ENCODE peak calls at places on chromosomes 11 and 22, in nine cellular contexts. W, Y, C, Z, B, F, V, J and E are unnamed samples.

GRCh38 chr22:47604563-47604962 is 842.1 kb downstream of the TBC1D22A start:
- DNase-seq in F (no peak), C (no peak), B (no peak), Z (no peak), Y (no peak), W (peak; percentile 10), V (no peak), J (no peak), E (no peak)

GRCh38 chr11:59201376-59201775 is 11.4 kb downstream of the MPEG1 start:
- DNase-seq in J (no peak), Z (no peak), B (no peak), Y (no peak), V (no peak), F (no peak), W (no peak), C (peak; percentile 65), E (no peak)

GRCh38 chr22:23306926-23307325 is 126.6 kb downstream of the BCR start:
- DNase-seq in J (no peak), W (no peak), C (no peak), Y (no peak), Z (peak; percentile 22), B (no peak), F (no peak), V (peak; percentile 13), E (no peak)

GRCh38 chr22:49601614-49602321 is 225.9 kb downstream of the BRD1 start:
- DNase-seq in B (no peak), W (no peak), J (no peak), F (no peak), C (no peak), V (no peak), Y (no peak), Z (no peak), E (no peak)

GRCh38 chr11:87501388-87501787 is 463.7 kb downstream of the TMEM135 start:
- DNase-seq in F (no peak), J (no peak), B (peak; percentile 6), Y (no peak), C (no peak), W (no peak), Z (no peak), V (no peak), E (no peak)

GRCh38 chr11:117936973-117937372 is 7.8 kb upstream of the TMPRSS13 start:
- DNase-seq in V (no peak), Y (no peak), F (no peak), J (no peak), C (no peak), W (no peak), Z (no peak), B (no peak), E (no peak)

GRCh38 chr11:42239102-42239501 is 779.6 kb upstream of the LRRC4C start:
- DNase-seq in J (no peak), F (no peak), Y (peak; percentile 50), Z (no peak), W (no peak), B (no peak), V (no peak), C (no peak), E (no peak)

GRCh38 chr11:6755303-6755952 is 16.3 kb downstream of the OR2AG2 start:
- DNase-seq in C (peak; percentile 45), W (no peak), Y (no peak), J (no peak), F (no peak), B (peak; percentile 57), V (no peak), Z (no peak), E (no peak)

GRCh38 chr11:59755701-59756495 is 722 bp downstream of the STX3 start:
- DNase-seq in Z (peak; percentile 53), C (peak; percentile 90), F (peak; percentile 61), B (peak; percentile 43), W (peak; percentile 82), Y (peak; percentile 81), V (peak; percentile 84), J (peak; percentile 52), E (peak; percentile 79)

DNA sequence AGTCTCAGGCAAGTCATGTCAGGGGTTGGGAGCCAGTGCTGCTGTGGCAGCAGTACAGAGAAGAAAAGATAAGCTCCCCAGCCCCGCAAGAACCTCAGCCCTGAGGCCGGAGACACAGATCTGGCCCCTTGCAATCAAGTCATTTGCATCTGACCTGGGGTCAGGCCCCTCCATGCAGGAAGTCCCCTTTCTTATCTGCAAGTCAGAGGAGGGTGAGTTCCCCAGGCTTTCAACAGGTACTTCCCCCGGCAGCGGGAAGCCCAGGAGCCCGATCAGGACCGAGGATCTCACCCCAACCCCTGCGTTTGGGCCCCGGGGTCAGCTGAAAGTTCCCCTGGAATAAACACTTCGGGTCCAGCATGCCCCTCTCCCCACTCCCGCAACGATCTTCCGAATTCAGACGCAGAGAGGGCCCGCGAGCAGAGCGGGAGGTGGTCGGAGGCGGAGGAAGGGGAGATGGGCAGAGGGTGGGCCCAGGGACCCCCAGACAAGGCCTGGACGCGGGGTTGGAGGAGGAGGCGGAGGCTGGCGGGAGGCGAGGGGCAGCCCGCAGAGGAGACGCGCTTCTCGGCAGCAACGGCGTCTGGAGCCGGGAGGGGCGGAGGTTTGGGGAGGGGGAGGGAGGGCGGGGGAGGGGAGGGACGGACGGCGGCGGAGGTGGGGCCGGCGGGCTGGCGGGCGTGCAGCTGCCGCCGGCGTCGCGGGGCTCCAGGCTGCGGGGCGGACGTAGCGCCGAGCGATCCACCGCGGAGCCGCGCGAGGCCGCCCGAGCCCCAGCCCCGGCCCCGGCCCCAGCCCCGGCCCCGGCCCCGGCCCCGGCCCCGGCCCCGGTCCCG is at the start of gene TSPAN18:
- DNase-seq in C (peak; percentile 94), F (no peak), Y (no peak), B (peak; percentile 44), Z (no peak), J (no peak), V (peak; percentile 58), W (no peak), E (no peak)
- H3K27ac ChIP-seq in C (peak within 1 kb of the TSS; percentile 96), F (no peak within 1 kb of the TSS), Y (peak within 1 kb of the TSS; percentile 70), B (peak within 1 kb of the TSS; percentile 44), Z (no peak within 1 kb of the TSS), J (no peak within 1 kb of the TSS), V (peak within 1 kb of the TSS; percentile 75), W (peak within 1 kb of the TSS; percentile 59), E (peak within 1 kb of the TSS; percentile 59)

DNA sequence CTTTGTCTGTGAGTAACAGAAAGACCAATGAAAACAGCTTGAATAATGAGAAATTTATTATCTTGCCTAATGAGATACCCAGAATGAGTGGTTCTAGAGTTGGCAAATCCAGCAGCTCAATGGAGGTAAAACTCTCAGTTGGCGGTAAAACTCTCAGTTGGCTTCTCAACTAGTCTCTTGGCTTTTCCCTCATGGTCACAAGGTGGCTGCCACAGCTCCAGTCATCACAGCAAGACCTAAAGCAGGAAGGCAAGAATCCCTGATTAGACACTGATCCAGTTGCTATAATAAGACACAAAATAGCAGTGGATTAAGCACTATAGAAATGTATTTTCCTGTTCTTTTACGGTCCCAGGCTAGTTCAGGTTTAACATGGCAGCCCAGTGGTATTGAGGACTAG is 37.5 kb upstream of the TSPAN18 start:
- DNase-seq in W (no peak), C (no peak), B (no peak), Y (no peak), F (no peak), J (no peak), Z (no peak), V (no peak), E (no peak)
- H3K27ac ChIP-seq in W (no peak overlapping the region), C (no peak overlapping the region), B (no peak overlapping the region), Y (no peak overlapping the region), F (no peak overlapping the region), J (no peak overlapping the region), Z (no peak overlapping the region), V (no peak overlapping the region), E (no peak overlapping the region)

GRCh38 chr11:110184974-110185597 is 91.9 kb downstream of the ZC3H12C start:
- DNase-seq in W (no peak), C (no peak), B (no peak), Y (no peak), F (no peak), J (no peak), Z (no peak), V (no peak), E (peak; percentile 25)

GRCh38 chr11:110182886-110183285 is 89.7 kb downstream of the ZC3H12C start:
- DNase-seq in Z (no peak), J (no peak), W (no peak), Y (no peak), B (no peak), V (no peak), F (no peak), C (no peak), E (no peak)

GRCh38 chr11:110185599-110185998 is 92.4 kb downstream of the ZC3H12C start:
- DNase-seq in C (no peak), Z (no peak), F (no peak), V (no peak), B (no peak), W (no peak), Y (no peak), J (no peak), E (no peak)

GRCh38 chr11:110186456-110186855 is 93.3 kb downstream of the ZC3H12C start:
- DNase-seq in B (no peak), W (no peak), Y (no peak), V (no peak), C (no peak), Z (no peak), F (no peak), J (no peak), E (no peak)

DNA sequence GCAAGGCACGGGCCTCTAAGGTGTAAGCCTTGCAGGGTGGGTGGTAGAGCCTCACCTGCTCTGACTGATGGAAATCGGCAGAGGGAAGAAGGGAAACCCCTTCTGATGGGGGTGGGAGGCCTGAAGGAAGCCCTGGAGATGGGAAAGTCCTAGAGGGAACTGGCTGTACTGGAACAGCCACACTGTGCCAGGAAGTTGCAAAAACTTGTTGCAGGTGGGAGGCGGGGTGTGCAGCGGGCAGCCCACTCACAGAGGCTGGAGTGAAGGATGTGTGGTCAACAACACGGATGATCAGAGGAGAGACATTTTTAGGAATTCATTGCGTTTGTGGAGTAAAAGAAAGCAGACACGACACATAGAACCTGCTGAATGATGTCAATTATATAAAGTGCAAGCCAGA is 91.3 kb downstream of the ZC3H12C start:
- DNase-seq in B (no peak), C (no peak), F (no peak), Y (no peak), V (no peak), W (no peak), J (no peak), Z (no peak), E (peak; percentile 38)
- H3K27ac ChIP-seq in B (no peak overlapping the region), C (no peak overlapping the region), F (no peak overlapping the region), Y (no peak overlapping the region), V (no peak overlapping the region), W (no peak overlapping the region), J (no peak overlapping the region), Z (peak overlapping the region; percentile 62), E (no peak overlapping the region)

GRCh38 chr11:95283653-95284052 is 52.7 kb upstream of the SESN3 start:
- DNase-seq in V (no peak), F (no peak), W (no peak), Y (no peak), Z (no peak), C (no peak), J (no peak), B (no peak), E (no peak)

GRCh38 chr11:95293116-95293515 is 62.1 kb upstream of the SESN3 start:
- DNase-seq in C (peak; percentile 67), Z (no peak), Y (no peak), V (no peak), B (no peak), F (no peak), J (no peak), W (no peak), E (no peak)

GRCh38 chr11:95291946-95292345 is 60.9 kb upstream of the SESN3 start:
- DNase-seq in F (no peak), J (no peak), Z (no peak), B (no peak), C (no peak), Y (no peak), W (no peak), V (no peak), E (no peak)

GRCh38 chr11:95284057-95285052 is 53.4 kb upstream of the SESN3 start:
- DNase-seq in C (no peak), J (no peak), W (no peak), V (no peak), Z (no peak), F (no peak), B (no peak), Y (no peak), E (no peak)

GRCh38 chr11:95289378-95289777 is 58.4 kb upstream of the SESN3 start:
- DNase-seq in Y (no peak), B (no peak), V (no peak), F (no peak), J (no peak), Z (no peak), W (no peak), C (no peak), E (no peak)
- H3K27ac ChIP-seq in Y (no peak overlapping the region), B (no peak overlapping the region), V (no peak overlapping the region), F (no peak overlapping the region), J (no peak overlapping the region), Z (no peak overlapping the region), W (no peak overlapping the region), C (no peak overlapping the region), E (no peak overlapping the region)